ENCODE peak calls at places on chromosomes 4 and X, in seven cellular contexts. One of them, this sample, is unnamed.

GRCh38 chr4:89434364-89434988 is 126.9 kb upstream of the GPRIN3 start:
- DNase-seq in PC-3: peak; percentile 31
- DNase-seq in SK-N-SH: peak; percentile 34
- DNase-seq in lower lobe of right lung: no peak
- DNase-seq in bronchial epithelial cell: peak; percentile 41
- DNase-seq in BE2C: no peak
- DNase-seq in cardiac muscle cell: peak; percentile 53
- DNase-seq in this sample: peak; percentile 30

GRCh38 chr4:145234086-145234694 is 53.8 kb upstream of the OTUD4 start:
- DNase-seq in BE2C: peak; percentile 74
- DNase-seq in SK-N-SH: peak; percentile 65
- DNase-seq in lower lobe of right lung: no peak
- DNase-seq in cardiac muscle cell: peak; percentile 75
- DNase-seq in PC-3: peak; percentile 87
- DNase-seq in bronchial epithelial cell: peak; percentile 59
- DNase-seq in this sample: peak; percentile 57

GRCh38 chrX:10833299-10834169 is 213.1 kb upstream of the MID1 start:
- DNase-seq in SK-N-SH: no peak
- DNase-seq in BE2C: no peak
- DNase-seq in PC-3: peak; percentile 85
- DNase-seq in bronchial epithelial cell: peak; percentile 73
- DNase-seq in cardiac muscle cell: peak; percentile 73
- DNase-seq in lower lobe of right lung: peak; percentile 47
- DNase-seq in this sample: no peak

GRCh38 chr4:4385729-4386295 is 1.1 kb upstream of the NSG1 start:
- DNase-seq in PC-3: no peak
- DNase-seq in cardiac muscle cell: no peak
- DNase-seq in lower lobe of right lung: no peak
- DNase-seq in bronchial epithelial cell: no peak
- DNase-seq in SK-N-SH: no peak
- DNase-seq in BE2C: no peak
- DNase-seq in this sample: no peak

GRCh38 chrX:37437160-37437559 is 88.0 kb downstream of the PRRG1 start:
- DNase-seq in SK-N-SH: no peak
- DNase-seq in lower lobe of right lung: no peak
- DNase-seq in cardiac muscle cell: no peak
- DNase-seq in bronchial epithelial cell: no peak
- DNase-seq in PC-3: no peak
- DNase-seq in BE2C: no peak
- DNase-seq in this sample: no peak

GRCh38 chr4:139508581-139509237 is 47.3 kb downstream of the SETD7 start:
- DNase-seq in BE2C: no peak
- DNase-seq in SK-N-SH: no peak
- DNase-seq in lower lobe of right lung: no peak
- DNase-seq in cardiac muscle cell: no peak
- DNase-seq in PC-3: no peak
- DNase-seq in bronchial epithelial cell: no peak
- DNase-seq in this sample: no peak

GRCh38 chr4:38949416-38950051 is 81.9 kb downstream of the FAM114A1 start:
- DNase-seq in lower lobe of right lung: no peak
- DNase-seq in cardiac muscle cell: no peak
- DNase-seq in bronchial epithelial cell: peak; percentile 65
- DNase-seq in PC-3: peak; percentile 48
- DNase-seq in BE2C: no peak
- DNase-seq in SK-N-SH: no peak
- DNase-seq in this sample: peak; percentile 64

GRCh38 chr4:73422458-73422752 is 13.6 kb upstream of the AFP start:
- DNase-seq in SK-N-SH: no peak
- DNase-seq in cardiac muscle cell: no peak
- DNase-seq in lower lobe of right lung: no peak
- DNase-seq in bronchial epithelial cell: no peak
- DNase-seq in PC-3: no peak
- DNase-seq in BE2C: no peak
- DNase-seq in this sample: no peak

GRCh38 chr4:175970734-175971133 is 94.9 kb upstream of the WDR17 start:
- DNase-seq in SK-N-SH: no peak
- DNase-seq in PC-3: no peak
- DNase-seq in lower lobe of right lung: no peak
- DNase-seq in BE2C: no peak
- DNase-seq in cardiac muscle cell: no peak
- DNase-seq in bronchial epithelial cell: no peak
- DNase-seq in this sample: no peak

GRCh38 chrX:106168107-106168506 is at the start of gene PWWP3B:
- DNase-seq in SK-N-SH: no peak
- DNase-seq in cardiac muscle cell: peak; percentile 80
- DNase-seq in bronchial epithelial cell: peak; percentile 57
- DNase-seq in lower lobe of right lung: peak; percentile 48
- DNase-seq in PC-3: peak; percentile 23
- DNase-seq in BE2C: no peak
- DNase-seq in this sample: peak; percentile 6

GRCh38 chr4:180449395-180449956 is 1793.7 kb upstream of the TENM3 start:
- DNase-seq in cardiac muscle cell: peak; percentile 55
- DNase-seq in BE2C: peak; percentile 75
- DNase-seq in bronchial epithelial cell: peak; percentile 0
- DNase-seq in PC-3: peak; percentile 57
- DNase-seq in lower lobe of right lung: no peak
- DNase-seq in SK-N-SH: peak; percentile 53
- DNase-seq in this sample: peak; percentile 44

DNA sequence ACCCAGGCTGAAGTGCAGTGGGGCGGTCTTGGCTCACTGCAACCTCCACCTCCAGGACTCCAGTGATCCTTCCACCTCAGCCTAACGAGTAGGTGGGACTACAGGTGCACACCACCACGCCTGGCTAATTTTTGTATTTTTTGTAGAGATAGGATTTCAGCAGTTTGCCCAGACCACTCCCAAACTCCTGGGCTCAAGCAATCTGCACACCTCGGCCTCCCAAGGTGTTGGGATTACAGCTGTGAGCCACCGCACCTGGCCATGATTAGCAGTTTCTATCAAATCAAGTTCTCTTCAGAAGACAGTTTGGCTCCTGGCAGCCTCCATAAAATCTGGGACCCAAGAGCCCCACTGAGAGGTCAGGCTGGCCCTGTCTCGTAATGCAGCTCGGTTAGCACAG is 26.4 kb upstream of the TRIM2 start:
- DNase-seq in PC-3: no peak
- DNase-seq in BE2C: no peak
- DNase-seq in SK-N-SH: no peak
- DNase-seq in cardiac muscle cell: no peak
- DNase-seq in lower lobe of right lung: no peak
- DNase-seq in bronchial epithelial cell: no peak
- DNase-seq in this sample: no peak
- H3K36me3 ChIP-seq in PC-3: no peaks in the 10 kb centered on the region
- H3K36me3 ChIP-seq in BE2C: no peaks in the 10 kb centered on the region
- H3K36me3 ChIP-seq in SK-N-SH: no peaks in the 10 kb centered on the region
- H3K36me3 ChIP-seq in cardiac muscle cell: no peaks in the 10 kb centered on the region
- H3K36me3 ChIP-seq in lower lobe of right lung: no peaks in the 10 kb centered on the region
- H3K36me3 ChIP-seq in bronchial epithelial cell: no peaks in the 10 kb centered on the region
- H3K36me3 ChIP-seq in this sample: no peaks in the 10 kb centered on the region

GRCh38 chrX:153645921-153646481 is 1.0 kb upstream of the DUSP9 start:
- DNase-seq in BE2C: no peak
- DNase-seq in SK-N-SH: no peak
- DNase-seq in lower lobe of right lung: peak; percentile 3
- DNase-seq in cardiac muscle cell: no peak
- DNase-seq in PC-3: no peak
- DNase-seq in bronchial epithelial cell: peak; percentile 40
- DNase-seq in this sample: no peak

GRCh38 chrX:153643431-153644351 is 3.3 kb upstream of the DUSP9 start:
- DNase-seq in cardiac muscle cell: peak; percentile 51
- DNase-seq in BE2C: peak; percentile 46
- DNase-seq in bronchial epithelial cell: no peak
- DNase-seq in lower lobe of right lung: no peak
- DNase-seq in PC-3: peak; percentile 19
- DNase-seq in SK-N-SH: peak; percentile 83
- DNase-seq in this sample: no peak

GRCh38 chrX:153645151-153645550 is 1.9 kb upstream of the DUSP9 start:
- DNase-seq in PC-3: no peak
- DNase-seq in cardiac muscle cell: no peak
- DNase-seq in BE2C: no peak
- DNase-seq in lower lobe of right lung: no peak
- DNase-seq in SK-N-SH: no peak
- DNase-seq in bronchial epithelial cell: no peak
- DNase-seq in this sample: no peak

GRCh38 chrX:153642655-153643430 is 4.2 kb upstream of the DUSP9 start:
- DNase-seq in cardiac muscle cell: no peak
- DNase-seq in lower lobe of right lung: no peak
- DNase-seq in bronchial epithelial cell: no peak
- DNase-seq in PC-3: no peak
- DNase-seq in SK-N-SH: peak; percentile 32
- DNase-seq in BE2C: no peak
- DNase-seq in this sample: no peak

GRCh38 chrX:153644356-153645125 is 2.5 kb upstream of the DUSP9 start:
- DNase-seq in bronchial epithelial cell: no peak
- DNase-seq in PC-3: no peak
- DNase-seq in cardiac muscle cell: peak; percentile 46
- DNase-seq in BE2C: peak; percentile 41
- DNase-seq in SK-N-SH: peak; percentile 69
- DNase-seq in lower lobe of right lung: no peak
- DNase-seq in this sample: no peak
- TF ChIP-seq CTCF in bronchial epithelial cell: no peak
- TF ChIP-seq CTCF in PC-3: no peak
- TF ChIP-seq CTCF in cardiac muscle cell: no peak
- TF ChIP-seq CTCF in BE2C: peak; percentile 27
- TF ChIP-seq CTCF in SK-N-SH: no peak
- TF ChIP-seq CTCF in lower lobe of right lung: no peak
- TF ChIP-seq CTCF in this sample: no peak

DNA sequence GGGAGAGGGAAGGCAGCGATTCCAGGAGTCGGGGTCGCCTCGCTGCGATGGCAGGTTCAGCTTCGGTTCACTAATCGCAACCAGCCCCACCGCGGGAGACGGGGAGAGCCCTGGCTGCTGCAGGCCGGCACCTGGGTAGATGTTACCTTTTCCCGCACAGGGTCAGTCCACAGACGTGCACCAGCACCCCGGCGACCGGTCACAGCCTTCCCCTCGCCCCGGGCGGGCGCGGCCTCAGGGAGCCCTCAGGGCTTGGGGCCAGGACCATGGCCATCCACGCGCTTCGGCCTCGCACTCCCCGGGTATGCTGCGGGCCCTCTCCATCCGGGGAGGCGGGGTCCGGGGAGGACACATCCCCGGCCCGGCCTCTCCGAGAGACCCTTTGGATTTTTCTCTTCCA is 26.1 kb upstream of the EXOC1L start:
- DNase-seq in BE2C: no peak
- DNase-seq in lower lobe of right lung: peak; percentile 39
- DNase-seq in bronchial epithelial cell: no peak
- DNase-seq in cardiac muscle cell: no peak
- DNase-seq in PC-3: no peak
- DNase-seq in SK-N-SH: peak; percentile 23
- DNase-seq in this sample: no peak
- H3K4me3 ChIP-seq in BE2C: no peak overlapping the region
- H3K4me3 ChIP-seq in lower lobe of right lung: peak overlapping the region; percentile 27
- H3K4me3 ChIP-seq in bronchial epithelial cell: peak overlapping the region; percentile 24
- H3K4me3 ChIP-seq in cardiac muscle cell: no peak overlapping the region
- H3K4me3 ChIP-seq in PC-3: no peak overlapping the region
- H3K4me3 ChIP-seq in SK-N-SH: no peak overlapping the region
- H3K4me3 ChIP-seq in this sample: peak overlapping the region; percentile 7

GRCh38 chr4:88043586-88044340 is 36.3 kb downstream of the PKD2 start:
- DNase-seq in SK-N-SH: no peak
- DNase-seq in cardiac muscle cell: no peak
- DNase-seq in PC-3: no peak
- DNase-seq in lower lobe of right lung: no peak
- DNase-seq in BE2C: no peak
- DNase-seq in bronchial epithelial cell: no peak
- DNase-seq in this sample: no peak
- H3K36me3 ChIP-seq in SK-N-SH: peaks cover 84% of the 10 kb centered on the region
- H3K36me3 ChIP-seq in cardiac muscle cell: peaks cover 60% of the 10 kb centered on the region
- H3K36me3 ChIP-seq in PC-3: peaks cover 14% of the 10 kb centered on the region
- H3K36me3 ChIP-seq in lower lobe of right lung: peaks cover 94% of the 10 kb centered on the region
- H3K36me3 ChIP-seq in BE2C: peaks cover 38% of the 10 kb centered on the region
- H3K36me3 ChIP-seq in bronchial epithelial cell: peaks cover 9% of the 10 kb centered on the region
- H3K36me3 ChIP-seq in this sample: peaks cover 19% of the 10 kb centered on the region

DNA sequence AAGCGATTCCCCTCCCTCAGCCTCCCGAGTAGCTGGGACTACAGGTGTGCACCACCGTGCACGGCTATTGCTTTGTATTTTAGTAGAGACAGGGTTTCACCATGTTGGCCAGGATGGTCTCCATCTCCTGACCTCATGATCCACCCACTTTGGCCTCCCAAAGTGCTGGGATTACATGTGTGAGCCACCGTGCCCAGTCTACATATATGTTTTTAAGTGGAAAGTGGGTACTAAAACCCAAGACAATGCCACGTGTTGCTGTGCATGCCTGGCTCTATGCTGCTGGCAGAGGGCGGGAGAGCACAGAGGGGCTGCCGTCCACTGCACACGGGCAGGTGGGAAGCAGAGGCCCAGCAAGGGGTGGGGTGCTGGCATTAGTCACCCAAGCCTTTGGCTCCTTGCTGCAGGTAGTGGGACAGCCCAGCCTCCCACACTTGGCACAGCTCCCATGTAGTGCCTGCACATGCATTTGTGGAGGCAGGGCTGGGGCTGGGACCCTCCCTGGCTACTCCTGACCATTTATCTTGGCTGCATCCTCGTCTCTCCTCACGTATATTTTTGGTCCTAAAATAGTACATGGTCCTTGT is 3.5 kb downstream of the EMD start:
- DNase-seq in bronchial epithelial cell: no peak
- DNase-seq in cardiac muscle cell: no peak
- DNase-seq in BE2C: no peak
- DNase-seq in lower lobe of right lung: no peak
- DNase-seq in PC-3: peak; percentile 39
- DNase-seq in SK-N-SH: no peak
- DNase-seq in this sample: no peak
- TF ChIP-seq CTCF in bronchial epithelial cell: no peak
- TF ChIP-seq CTCF in cardiac muscle cell: no peak
- TF ChIP-seq CTCF in BE2C: no peak
- TF ChIP-seq CTCF in lower lobe of right lung: no peak
- TF ChIP-seq CTCF in PC-3: no peak
- TF ChIP-seq CTCF in SK-N-SH: no peak
- TF ChIP-seq CTCF in this sample: no peak

DNA sequence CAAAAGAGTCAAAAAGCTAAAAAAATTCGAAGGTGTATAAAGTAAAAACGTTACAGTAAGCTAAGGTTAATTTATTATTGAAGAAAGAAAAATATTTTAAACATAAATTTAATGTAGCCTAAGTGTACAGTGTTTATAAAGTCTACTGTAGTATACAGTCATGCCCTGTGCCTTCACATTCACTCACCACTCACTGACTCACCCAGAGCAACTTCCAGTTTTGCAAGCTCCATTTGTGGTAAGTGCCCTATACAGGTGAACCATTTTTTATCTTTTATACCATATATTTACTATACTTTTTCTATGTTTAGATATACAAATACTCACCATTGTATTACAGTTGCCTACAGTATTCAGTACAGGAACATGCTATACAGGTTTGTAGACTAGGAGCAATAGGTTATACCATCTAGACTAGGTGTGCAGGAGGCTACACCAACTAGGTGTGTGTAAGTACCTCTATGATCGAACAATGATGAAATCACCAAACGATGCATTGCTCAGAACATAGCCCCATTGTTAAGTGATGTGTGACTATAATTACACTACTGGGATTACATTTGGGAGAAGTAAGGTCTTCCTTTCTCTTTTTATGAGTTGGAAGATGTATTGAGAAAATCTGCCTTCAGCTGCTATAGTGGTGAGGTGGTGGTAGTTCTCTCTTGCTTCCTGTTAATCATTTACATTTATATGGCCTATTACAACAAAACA is 27.2 kb downstream of the TMSB4X start:
- DNase-seq in PC-3: peak; percentile 84
- DNase-seq in cardiac muscle cell: no peak
- DNase-seq in BE2C: no peak
- DNase-seq in SK-N-SH: no peak
- DNase-seq in lower lobe of right lung: no peak
- DNase-seq in bronchial epithelial cell: peak; percentile 86
- DNase-seq in this sample: no peak
- H3K4me3 ChIP-seq in PC-3: peak overlapping the region; percentile 35
- H3K4me3 ChIP-seq in cardiac muscle cell: no peak overlapping the region
- H3K4me3 ChIP-seq in BE2C: no peak overlapping the region
- H3K4me3 ChIP-seq in SK-N-SH: no peak overlapping the region
- H3K4me3 ChIP-seq in lower lobe of right lung: no peak overlapping the region
- H3K4me3 ChIP-seq in bronchial epithelial cell: no peak overlapping the region
- H3K4me3 ChIP-seq in this sample: no peak overlapping the region

This sample was measured in fibroblast of lung.